ENCODE peak calls at places on chromosome 21, in four cellular contexts. I is lower lobe of right lung, L is lung microvascular endothelial cell, A is aorta. F is an unnamed sample.

GRCh38 chr21:41640756-41641509 is 125.9 kb downstream of the RIPK4 start:
- DNase-seq in I (no peak), L (no peak), A (no peak), F (no peak)

GRCh38 chr21:38660333-38661295 is 145.1 kb upstream of the ETS2 start:
- DNase-seq in I (peak), A (peak), L (no peak), F (no peak)

GRCh38 chr21:43983390-43983789 is 28.7 kb upstream of the TRAPPC10 start:
- DNase-seq in A (no peak), L (no peak), I (no peak), F (no peak)

GRCh38 chr21:37208056-37208705 is 59.0 kb downstream of the VPS26C start:
- DNase-seq in L (peak), A (peak), I (peak), F (no peak)

GRCh38 chr21:45082715-45083114 is 8.3 kb downstream of the ADARB1 start:
- DNase-seq in L (no peak), I (no peak), A (no peak), F (no peak)

GRCh38 chr21:31372176-31372765 is 28.2 kb upstream of the TIAM1 start:
- DNase-seq in L (no peak), A (no peak), I (no peak), F (no peak)

GRCh38 chr21:44485254-44485793 is 30.0 kb downstream of the LRRC3 start:
- DNase-seq in I (no peak), A (peak), L (peak), F (peak)

GRCh38 chr21:29072873-29073221 is 601 bp downstream of the CCT8 start:
- DNase-seq in A (no peak), I (no peak), L (peak), F (no peak)

GRCh38 chr21:34744801-34745200 is 76.0 kb downstream of the CLIC6 start:
- DNase-seq in L (no peak), A (no peak), I (no peak), F (no peak)

GRCh38 chr21:44051462-44051941 is 39.4 kb downstream of the TRAPPC10 start:
- DNase-seq in A (peak), L (no peak), I (no peak), F (no peak)

GRCh38 chr21:45102391-45102932 is 28.1 kb downstream of the ADARB1 start:
- DNase-seq in I (no peak), L (no peak), A (no peak), F (no peak)

GRCh38 chr21:44294391-44295162 is 5.3 kb upstream of the PFKL start:
- DNase-seq in A (peak), L (peak), I (no peak), F (peak)

GRCh38 chr21:14968029-14968428 is 96.8 kb downstream of the NRIP1 start:
- DNase-seq in L (no peak), A (no peak), I (no peak), F (no peak)

GRCh38 chr21:25350056-25350455 is 257.2 kb downstream of the MRPL39 start:
- DNase-seq in L (no peak), I (no peak), A (no peak), F (no peak)

GRCh38 chr21:15826908-15827601 is 97.3 kb downstream of the USP25 start:
- DNase-seq in I (no peak), A (no peak), L (no peak), F (no peak)

GRCh38 chr21:45516071-45516670 is 26.1 kb downstream of the SLC19A1 start:
- DNase-seq in I (peak), L (no peak), A (peak), F (no peak)

GRCh38 chr21:46227811-46228344 is 696 bp downstream of the LSS start:
- DNase-seq in L (no peak), I (no peak), A (no peak), F (no peak)

GRCh38 chr21:17390575-17390974 is 122.3 kb upstream of the CXADR start:
- DNase-seq in A (no peak), L (no peak), I (no peak), F (no peak)

GRCh38 chr21:24197132-24197643 is 1410.1 kb downstream of the MRPL39 start:
- DNase-seq in L (no peak), A (no peak), I (no peak), F (no peak)

GRCh38 chr21:42646076-42646825 is 7.2 kb upstream of the PDE9A start:
- DNase-seq in I (no peak), L (no peak), A (peak), F (no peak)

GRCh38 chr21:29300547-29301138 is 1.9 kb downstream of the BACH1 start:
- DNase-seq in I (no peak), L (no peak), A (no peak), F (no peak)

GRCh38 chr21:37458669-37459276 is 92.2 kb downstream of the DYRK1A start:
- DNase-seq in A (no peak), L (peak), I (no peak), F (no peak)

GRCh38 chr21:44377201-44377921 is 23.9 kb downstream of the TRPM2 start:
- DNase-seq in L (no peak), I (no peak), A (peak), F (peak)

GRCh38 chr21:37912616-37913015 is 3.6 kb downstream of the KCNJ6 start:
- DNase-seq in A (no peak), L (no peak), I (no peak), F (peak)

GRCh38 chr21:41678944-41679343 is 87.9 kb downstream of the RIPK4 start:
- DNase-seq in I (peak), A (peak), L (peak), F (peak)

GRCh38 chr21:34808569-34809204 is 139.9 kb downstream of the CLIC6 start:
- DNase-seq in A (no peak), L (no peak), I (no peak), F (no peak)

GRCh38 chr21:23162213-23162946 is 2164.2 kb downstream of the NCAM2 start:
- DNase-seq in I (no peak), A (no peak), L (no peak), F (no peak)

GRCh38 chr21:41518757-41519156 is 10.8 kb upstream of the TMPRSS2 start:
- DNase-seq in A (no peak), I (no peak), L (no peak), F (no peak)